ENCODE peak calls at places on chromosomes 5 and 9, in four cellular contexts. I, E, D and L are unnamed samples.
A peak's percentile ranks its signal among the peaks of the same experiment; 100 is the strongest.

GRCh38 chr9:34405719-34406118 is 29.0 kb upstream of the MYORG start:
- DNase-seq in I (no peak), E (peak; percentile 71), D (no peak), L (peak; percentile 22)

GRCh38 chr9:4393806-4394523 is 94.1 kb upstream of the GLIS3 start:
- DNase-seq in I (no peak), E (no peak), D (no peak), L (no peak)

GRCh38 chr5:31824886-31825774 is 186.2 kb downstream of the PDZD2 start:
- DNase-seq in I (peak; percentile 21), E (peak; percentile 81), D (peak; percentile 13), L (peak; percentile 76)

GRCh38 chr5:6220346-6221088 is 157.8 kb downstream of the MED10 start:
- DNase-seq in I (no peak), E (peak; percentile 36), D (no peak), L (no peak)

GRCh38 chr5:2658421-2658820 is 93.1 kb downstream of the IRX2 start:
- DNase-seq in I (no peak), E (no peak), D (no peak), L (peak; percentile 50)

GRCh38 chr5:9441610-9442009 is 104.3 kb downstream of the SEMA5A start:
- DNase-seq in I (no peak), E (no peak), D (no peak), L (no peak)

GRCh38 chr9:128159073-128159783 is 837 bp upstream of the BBLN start:
- DNase-seq in I (peak; percentile 49), E (no peak), D (no peak), L (no peak)

GRCh38 chr5:133373121-133373870 is 239.0 kb downstream of the FSTL4 start:
- DNase-seq in I (no peak), E (no peak), D (no peak), L (no peak)

GRCh38 chr9:82810902-82811301 is 252.0 kb downstream of the RASEF start:
- DNase-seq in I (no peak), E (peak; percentile 91), D (no peak), L (peak; percentile 13)

GRCh38 chr9:127049044-127049443 is 73.4 kb downstream of the ANGPTL2 start:
- DNase-seq in I (peak; percentile 3), E (peak; percentile 90), D (peak; percentile 99), L (peak; percentile 98)

GRCh38 chr5:164048527-164048926 is 543.1 kb downstream of the MAT2B start:
- DNase-seq in I (no peak), E (peak; percentile 20), D (no peak), L (peak; percentile 70)

GRCh38 chr9:7489018-7489417 is 310.6 kb downstream of the DMAC1 start:
- DNase-seq in I (no peak), E (no peak), D (no peak), L (no peak)